ENCODE peak calls at places on chromosomes 5 and 9, in nine cellular contexts. F is GM03348; A is CD4-positive, CD25-positive, alpha-beta regulatory T cell; Y is heart left ventricle; H is GM13976; T is NCI-H774; U is M059J; W is RKO; G is mucosa of descending colon. R is an unnamed sample.

GRCh38 chr9:78986446-78986845 is 585.3 kb upstream of the TLE4 start:
- DNase-seq in F (no peak), A (no peak), Y (no peak), H (no peak), T (no peak), U (peak; percentile 92), W (no peak), G (no peak), R (no peak)

GRCh38 chr9:136910901-136911245 is 24.6 kb downstream of the TRAF2 start:
- DNase-seq in F (no peak), A (no peak), Y (no peak), H (no peak), T (no peak), U (no peak), W (no peak), G (no peak), R (no peak)

GRCh38 chr9:137225701-137226331 is 842 bp downstream of the CYSRT1 start:
- DNase-seq in F (no peak), A (no peak), Y (no peak), H (no peak), T (no peak), U (no peak), W (no peak), G (no peak), R (no peak)

GRCh38 chr9:26800322-26800721 is 92.3 kb downstream of the CAAP1 start:
- DNase-seq in F (no peak), A (no peak), Y (no peak), H (no peak), T (no peak), U (no peak), W (no peak), G (no peak), R (no peak)

GRCh38 chr5:33322632-33323031 is 118.1 kb upstream of the TARS1 start:
- DNase-seq in F (no peak), A (no peak), Y (no peak), H (no peak), T (no peak), U (no peak), W (no peak), G (no peak), R (no peak)

GRCh38 chr5:131610198-131611063 is 24.6 kb downstream of the RAPGEF6 start:
- DNase-seq in F (peak; percentile 52), A (no peak), Y (no peak), H (no peak), T (no peak), U (peak; percentile 79), W (peak; percentile 68), G (no peak), R (no peak)

GRCh38 chr5:17156463-17156862 is 61.0 kb upstream of the BASP1 start:
- DNase-seq in F (no peak), A (no peak), Y (no peak), H (no peak), T (no peak), U (peak; percentile 78), W (no peak), G (no peak), R (no peak)

GRCh38 chr5:159096555-159097460 is 2.9 kb downstream of the EBF1 start:
- DNase-seq in F (peak; percentile 38), A (no peak), Y (peak; percentile 30), H (peak; percentile 40), T (no peak), U (no peak), W (no peak), G (no peak), R (no peak)

GRCh38 chr9:70542339-70542931 is 128.0 kb upstream of the KLF9 start:
- DNase-seq in F (no peak), A (no peak), Y (no peak), H (no peak), T (no peak), U (no peak), W (no peak), G (no peak), R (no peak)

GRCh38 chr5:154406231-154406630 is 39.6 kb upstream of the SAP30L start:
- DNase-seq in F (no peak), A (no peak), Y (no peak), H (no peak), T (no peak), U (peak; percentile 85), W (no peak), G (no peak), R (no peak)

GRCh38 chr5:6269925-6270324 is 108.4 kb downstream of the MED10 start:
- DNase-seq in F (no peak), A (no peak), Y (no peak), H (no peak), T (no peak), U (no peak), W (no peak), G (no peak), R (no peak)

R was measured in gastrocnemius medialis.